ENCODE peak calls at places on chromosomes 1 and 21, in ten cellular contexts. K is effector memory CD4-positive, alpha-beta T cell; U is CD4-positive, alpha-beta T cell; T is tibial nerve; W is transverse colon; Q is ovary; L is uterus; X is PC-9; I is AG04450; A is heart right ventricle. G is an unnamed sample.

GRCh38 chr1:68479501-68479900 is 17.4 kb downstream of the DEPDC1 start:
- DNase-seq in I (no peak), K (no peak), L (no peak), U (no peak), A (no peak), X (no peak), T (no peak), W (no peak), Q (no peak), G (no peak)

GRCh38 chr1:89609781-89610456 is 23.0 kb upstream of the LRRC8C start:
- DNase-seq in Q (no peak), W (no peak), T (no peak), X (no peak), K (no peak), L (no peak), I (no peak), U (peak; percentile 46), A (peak; percentile 25), G (no peak)

GRCh38 chr1:215185067-215185620 is 102.6 kb downstream of the KCNK2 start:
- DNase-seq in A (no peak), L (no peak), W (no peak), K (no peak), U (no peak), X (no peak), I (no peak), Q (no peak), T (no peak), G (no peak)

GRCh38 chr1:178192686-178193085 is 98.8 kb downstream of the RASAL2 start:
- DNase-seq in X (peak; percentile 90), K (no peak), L (no peak), T (no peak), U (no peak), W (peak; percentile 36), A (no peak), I (peak; percentile 13), Q (no peak), G (no peak)

GRCh38 chr1:33346921-33347649 is 26.2 kb upstream of the A3GALT2 start:
- DNase-seq in T (no peak), A (no peak), K (no peak), W (peak; percentile 61), Q (no peak), X (peak; percentile 79), I (no peak), L (peak; percentile 50), U (no peak), G (no peak)

GRCh38 chr1:65079941-65080340 is 68.1 kb upstream of the AK4 start:
- DNase-seq in Q (no peak), K (no peak), A (no peak), I (no peak), U (no peak), X (no peak), L (no peak), W (no peak), T (no peak), G (no peak)

GRCh38 chr1:216310776-216311175 is 112.5 kb downstream of the USH2A start:
- DNase-seq in U (no peak), A (no peak), X (no peak), W (peak; percentile 12), T (no peak), I (peak; percentile 10), L (no peak), K (no peak), Q (no peak), G (no peak)

GRCh38 chr1:7393141-7393540 is 378.0 kb upstream of the VAMP3 start:
- DNase-seq in K (no peak), I (no peak), U (no peak), T (no peak), W (no peak), L (no peak), Q (no peak), A (no peak), X (no peak), G (no peak)

GRCh38 chr1:83819436-83819835 is 179.5 kb downstream of the TTLL7 start:
- DNase-seq in A (no peak), L (no peak), W (no peak), K (no peak), I (no peak), T (no peak), U (no peak), X (no peak), Q (no peak), G (no peak)

GRCh38 chr1:24003331-24003972 is 23.3 kb upstream of the SRSF10 start:
- DNase-seq in K (no peak), L (no peak), W (no peak), U (no peak), Q (no peak), I (no peak), X (peak; percentile 88), T (no peak), A (no peak), G (no peak)

GRCh38 chr1:193069748-193070394 is 10.5 kb downstream of the RO60 start:
- DNase-seq in Q (no peak), X (no peak), K (no peak), T (no peak), I (no peak), U (no peak), L (no peak), W (no peak), A (no peak), G (no peak)

GRCh38 chr1:225290244-225290643 is 137.6 kb downstream of the LBR start:
- DNase-seq in X (no peak), U (no peak), Q (no peak), L (no peak), T (no peak), W (no peak), K (no peak), A (no peak), I (no peak), G (no peak)

GRCh38 chr1:43757343-43758053 is 50.2 kb downstream of the ST3GAL3 start:
- DNase-seq in T (no peak), Q (no peak), X (no peak), U (no peak), A (no peak), K (no peak), I (no peak), W (no peak), L (no peak), G (no peak)

GRCh38 chr1:98388431-98388830 is 273.1 kb upstream of the SNX7 start:
- DNase-seq in Q (no peak), I (peak; percentile 23), X (no peak), U (no peak), K (no peak), T (no peak), A (no peak), L (no peak), W (no peak), G (no peak)

GRCh38 chr21:15841856-15842564 is 112.2 kb downstream of the USP25 start:
- DNase-seq in I (peak; percentile 34), T (no peak), W (no peak), K (no peak), L (no peak), U (no peak), X (peak; percentile 41), Q (no peak), A (no peak), G (no peak)
- H3K27ac ChIP-seq in I (no peak overlapping the region), T (peak overlapping the region; percentile 21), W (no peak overlapping the region), K (no peak overlapping the region), L (no peak overlapping the region), U (no peak overlapping the region), X (no peak overlapping the region), Q (no peak overlapping the region), A (no peak overlapping the region), G (no peak overlapping the region)

DNA sequence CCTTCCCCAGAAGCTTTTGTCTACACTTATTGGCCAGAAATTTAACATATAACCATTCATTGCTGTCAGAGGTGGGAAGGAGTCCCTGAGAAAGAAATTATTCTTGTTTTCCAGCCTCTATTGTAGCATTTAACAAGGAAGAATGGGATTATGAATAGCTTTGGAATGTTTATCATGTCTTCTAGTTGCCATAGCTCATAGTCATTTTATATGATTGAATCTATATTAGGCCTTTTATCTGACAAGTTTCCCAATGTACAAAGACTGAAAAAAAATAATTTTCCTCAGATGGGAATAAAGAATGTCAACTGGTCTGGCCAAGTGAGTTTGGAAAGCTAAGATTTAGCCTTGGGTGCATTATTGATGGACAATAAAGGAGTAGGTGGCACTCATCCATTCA is 28.3 kb downstream of the PTPRC start:
- DNase-seq in T (no peak), I (no peak), U (no peak), Q (no peak), L (no peak), W (no peak), K (no peak), X (no peak), A (no peak), G (no peak)
- H3K27ac ChIP-seq in T (no peak overlapping the region), I (no peak overlapping the region), U (peak overlapping the region; percentile 66), Q (no peak overlapping the region), L (no peak overlapping the region), W (no peak overlapping the region), K (peak overlapping the region; percentile 83), X (no peak overlapping the region), A (no peak overlapping the region), G (no peak overlapping the region)

GRCh38 chr1:208154040-208154439 is 90.1 kb downstream of the PLXNA2 start:
- DNase-seq in Q (no peak), W (peak; percentile 75), A (no peak), U (no peak), K (no peak), T (no peak), X (no peak), L (no peak), I (no peak), G (no peak)
- H3K27ac ChIP-seq in Q (no peak overlapping the region), W (peak overlapping the region; percentile 72), A (no peak overlapping the region), U (no peak overlapping the region), K (no peak overlapping the region), T (no peak overlapping the region), X (peak overlapping the region; percentile 70), L (no peak overlapping the region), I (no peak overlapping the region), G (no peak overlapping the region)

GRCh38 chr1:233710031-233710430 is 96.1 kb downstream of the KCNK1 start:
- DNase-seq in W (no peak), L (no peak), A (no peak), U (no peak), K (no peak), X (peak; percentile 21), T (no peak), Q (no peak), I (no peak), G (no peak)
- H3K27ac ChIP-seq in W (no peak overlapping the region), L (no peak overlapping the region), A (no peak overlapping the region), U (no peak overlapping the region), K (no peak overlapping the region), X (no peak overlapping the region), T (no peak overlapping the region), Q (no peak overlapping the region), I (no peak overlapping the region), G (no peak overlapping the region)

GRCh38 chr1:205700865-205701401 is 20.6 kb upstream of the SLC45A3 start:
- DNase-seq in L (no peak), A (peak; percentile 24), U (no peak), K (no peak), W (no peak), T (no peak), X (no peak), Q (peak; percentile 58), I (no peak), G (no peak)
- H3K27ac ChIP-seq in L (no peak overlapping the region), A (no peak overlapping the region), U (no peak overlapping the region), K (no peak overlapping the region), W (no peak overlapping the region), T (no peak overlapping the region), X (no peak overlapping the region), Q (no peak overlapping the region), I (no peak overlapping the region), G (peak overlapping the region; percentile 36)